ENCODE peak calls at places on chromosomes 6 and 20, in four cellular contexts. M, R, I and V are unnamed samples.

GRCh38 chr6:37481793-37482192 is 17.9 kb downstream of the CCDC167 start:
- DNase-seq in I (no peak), M (no peak), R (no peak), V (no peak)

GRCh38 chr6:28885149-28885738 is 38.5 kb downstream of the TRIM27 start:
- DNase-seq in M (no peak), R (no peak), I (no peak), V (no peak)

GRCh38 chr6:40722553-40723258 is 135.5 kb upstream of the LRFN2 start:
- DNase-seq in I (no peak), M (peak; percentile 43), R (no peak), V (no peak)

GRCh38 chr20:54065601-54066038 is 4.8 kb downstream of the BCAS1 start:
- DNase-seq in I (peak; percentile 64), R (peak; percentile 35), M (no peak), V (no peak)

GRCh38 chr6:81511423-81511822 is 241.1 kb downstream of the TENT5A start:
- DNase-seq in M (no peak), I (peak; percentile 62), R (no peak), V (no peak)

GRCh38 chr6:40383348-40384115 is 203.6 kb downstream of the LRFN2 start:
- DNase-seq in M (no peak), R (no peak), I (no peak), V (no peak)

GRCh38 chr6:6600865-6601264 is 12.3 kb downstream of the LY86 start:
- DNase-seq in M (no peak), R (no peak), I (no peak), V (no peak)

GRCh38 chr6:6230286-6230685 is 90.2 kb downstream of the F13A1 start:
- DNase-seq in M (no peak), I (peak; percentile 94), R (peak; percentile 41), V (peak; percentile 35)

GRCh38 chr6:169158182-169158573 is 95.5 kb downstream of the THBS2 start:
- DNase-seq in I (peak; percentile 18), R (no peak), M (no peak), V (no peak)

GRCh38 chr20:36528176-36528874 is 13.0 kb upstream of the MYL9 start:
- DNase-seq in R (no peak), M (no peak), I (no peak), V (no peak)

GRCh38 chr20:16607364-16608264 is 34.4 kb upstream of the KIF16B start:
- DNase-seq in R (no peak), I (peak; percentile 70), M (no peak), V (no peak)

GRCh38 chr20:18743665-18744440 is 69.7 kb upstream of the SCP2D1 start:
- DNase-seq in M (no peak), R (no peak), I (no peak), V (no peak)

GRCh38 chr20:59326188-59326587 is 25.8 kb downstream of the EDN3 start:
- DNase-seq in R (no peak), I (no peak), M (no peak), V (no peak)

GRCh38 chr20:62029296-62029695 is 36.4 kb downstream of the TAF4 start:
- DNase-seq in M (no peak), R (no peak), I (no peak), V (no peak)

GRCh38 chr6:79467716-79468115 is 69.5 kb downstream of the LCA5 start:
- DNase-seq in M (peak; percentile 16), I (no peak), R (no peak), V (peak; percentile 3)

GRCh38 chr20:742156-742555 is 26.1 kb downstream of the SLC52A3 start:
- DNase-seq in I (no peak), M (no peak), R (no peak), V (no peak)

GRCh38 chr6:9831783-9832182 is 583.1 kb downstream of the TFAP2A start:
- DNase-seq in I (no peak), R (no peak), M (no peak), V (no peak)

GRCh38 chr6:159727717-159728440 is 573 bp downstream of the WTAP start:
- DNase-seq in M (peak; percentile 77), I (no peak), R (no peak), V (peak; percentile 71)

GRCh38 chr6:105733556-105734162 is 330.8 kb upstream of the PREP start:
- DNase-seq in R (no peak), I (peak; percentile 26), M (peak; percentile 58), V (peak; percentile 61)

GRCh38 chr6:14316911-14317535 is 199.5 kb downstream of the CD83 start:
- DNase-seq in I (peak; percentile 21), M (peak; percentile 26), R (peak; percentile 61), V (peak; percentile 9)

GRCh38 chr20:54874718-54875117 is 399.3 kb downstream of the DOK5 start:
- DNase-seq in I (no peak), M (no peak), R (no peak), V (no peak)

GRCh38 chr6:54037277-54037779 is 73.9 kb upstream of the MLIP start:
- DNase-seq in I (no peak), R (no peak), M (no peak), V (no peak)

GRCh38 chr6:12060780-12061619 is 48.9 kb downstream of the HIVEP1 start:
- DNase-seq in I (peak; percentile 68), R (peak; percentile 64), M (peak; percentile 95), V (peak; percentile 96)

GRCh38 chr6:153947817-153948447 is 91.1 kb upstream of the OPRM1 start:
- DNase-seq in I (peak; percentile 34), M (peak; percentile 41), R (no peak), V (peak; percentile 18)

GRCh38 chr6:166286831-166287271 is 21.3 kb downstream of the PRR18 start:
- DNase-seq in I (no peak), M (peak; percentile 29), R (no peak), V (peak; percentile 90)

GRCh38 chr6:46655803-46656202 is 3.0 kb downstream of the SLC25A27 start:
- DNase-seq in R (no peak), I (peak; percentile 41), M (peak; percentile 20), V (peak; percentile 9)

GRCh38 chr20:58073945-58074920 is 154.2 kb downstream of the ANKRD60 start:
- DNase-seq in I (peak; percentile 29), R (no peak), M (no peak), V (no peak)

DNA sequence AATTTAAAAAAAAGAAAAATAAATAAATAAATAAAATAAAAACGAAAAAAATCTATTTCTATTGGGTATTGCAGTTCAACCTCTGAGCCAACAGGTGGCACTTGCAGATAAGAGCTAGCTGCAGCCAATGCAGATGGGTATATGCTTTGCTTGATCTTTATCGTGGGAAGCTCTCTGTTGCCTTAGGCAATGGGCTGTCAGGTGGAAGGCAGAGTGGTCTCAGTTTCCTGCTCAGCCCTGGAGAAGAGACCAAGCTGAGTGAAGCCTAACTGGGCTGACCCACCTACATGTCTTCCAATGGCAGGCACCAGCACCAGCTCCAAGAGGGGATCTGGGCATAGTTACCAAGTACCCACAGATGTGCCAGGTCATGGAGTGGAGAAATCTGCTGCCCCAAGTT is 95.0 kb downstream of the AK9 start:
- DNase-seq in I (peak; percentile 3), R (no peak), M (peak; percentile 56), V (peak; percentile 37)
- TF ChIP-seq CTCF in I (no peak), R (no peak), M (peak; percentile 51), V (peak; percentile 42)

GRCh38 chr6:158029668-158030230 is 48.1 kb downstream of the SYNJ2 start:
- DNase-seq in I (no peak), R (no peak), M (peak; percentile 47), V (no peak)
- H3K4me3 ChIP-seq in I (no peak overlapping the region), R (no peak overlapping the region), M (no peak overlapping the region), V (no peak overlapping the region)

GRCh38 chr20:52219441-52219840 is 27.9 kb upstream of the ZFP64 start:
- DNase-seq in I (peak; percentile 19), R (peak; percentile 31), M (peak; percentile 14), V (peak; percentile 25)
- TF ChIP-seq CTCF in I (no peak), R (no peak), M (no peak), V (no peak)

DNA sequence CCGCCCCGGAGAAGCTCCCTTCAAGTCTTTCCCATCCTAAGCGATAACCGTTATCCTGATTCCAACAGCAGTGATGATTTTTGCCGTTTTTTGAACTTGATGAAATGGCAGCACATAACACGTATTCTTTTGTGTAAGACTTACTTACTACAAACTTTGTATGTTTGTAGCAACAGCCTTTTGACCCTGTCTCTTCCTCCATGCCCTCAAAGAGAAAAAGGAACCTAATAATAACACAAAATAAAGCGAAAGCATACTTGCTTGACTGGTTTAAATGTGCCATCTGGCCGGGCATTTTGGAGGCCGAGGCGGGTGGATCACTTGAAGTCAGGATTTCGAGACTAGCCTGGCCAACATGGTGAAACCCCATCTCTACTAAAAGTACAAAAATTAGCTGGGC is 26.4 kb upstream of the SLC9A8 start:
- DNase-seq in I (no peak), M (peak; percentile 53), R (no peak), V (peak; percentile 61)
- H3K4me3 ChIP-seq in I (no peak overlapping the region), M (peak overlapping the region; percentile 43), R (no peak overlapping the region), V (peak overlapping the region; percentile 49)